ENCODE peak calls at places on chromosomes 4 and X, in ten cellular contexts. E is cardiac muscle cell; Q is GM13977; F is GM20000; N is lower lobe of right lung; A is OCI-LY7; O is PC-3; R is CD4-positive, alpha-beta T cell; I is esophagus muscularis mucosa; Y is transverse colon. W is an unnamed sample.

GRCh38 chr4:76067652-76068286 is 6.7 kb upstream of the ART3 start:
- DNase-seq in E (peak; percentile 83), Q (peak; percentile 71), F (peak; percentile 73), N (peak; percentile 54), A (peak; percentile 72), O (peak; percentile 80), R (peak; percentile 58), I (no peak), Y (peak; percentile 81), W (peak; percentile 47)

GRCh38 chr4:138241281-138242075 is 671 bp downstream of the SLC7A11 start:
- DNase-seq in E (peak; percentile 42), Q (no peak), F (no peak), N (no peak), A (peak; percentile 32), O (peak; percentile 30), R (no peak), I (no peak), Y (no peak), W (no peak)

GRCh38 chr4:118973295-118973694 is 84.6 kb downstream of the SYNPO2 start:
- DNase-seq in E (no peak), Q (no peak), F (no peak), N (no peak), A (no peak), O (peak; percentile 68), R (no peak), I (peak; percentile 4), Y (no peak), W (no peak)

GRCh38 chr4:2961411-2962098 is 1.7 kb downstream of the NOP14 start:
- DNase-seq in E (no peak), Q (no peak), F (no peak), N (no peak), A (peak; percentile 62), O (no peak), R (no peak), I (no peak), Y (no peak), W (no peak)

GRCh38 chrX:264634-265455 is 16.3 kb upstream of the PLCXD1 start:
- DNase-seq in E (peak; percentile 89), Q (no peak), F (no peak), N (peak; percentile 35), A (no peak), O (no peak), R (no peak), I (no peak), Y (no peak), W (no peak)

GRCh38 chr4:139978692-139979091 is 175.3 kb downstream of the MAML3 start:
- DNase-seq in E (no peak), Q (peak; percentile 48), F (peak; percentile 47), N (no peak), A (peak; percentile 69), O (no peak), R (no peak), I (no peak), Y (no peak), W (no peak)

GRCh38 chrX:20333672-20334071 is 67.0 kb upstream of the RPS6KA3 start:
- DNase-seq in E (no peak), Q (no peak), F (no peak), N (no peak), A (no peak), O (no peak), R (no peak), I (no peak), Y (no peak), W (no peak)

GRCh38 chr4:85603437-85604336 is 128.7 kb downstream of the ARHGAP24 start:
- DNase-seq in E (peak; percentile 88), Q (peak; percentile 6), F (peak; percentile 18), N (no peak), A (peak; percentile 12), O (no peak), R (no peak), I (no peak), Y (no peak), W (no peak)

GRCh38 chr4:65498606-65499005 is 171.7 kb downstream of the EPHA5 start:
- DNase-seq in E (no peak), Q (no peak), F (no peak), N (no peak), A (no peak), O (peak; percentile 73), R (no peak), I (no peak), Y (no peak), W (no peak)

GRCh38 chr4:107317596-107317995 is 281.5 kb upstream of the DKK2 start:
- DNase-seq in E (no peak), Q (no peak), F (no peak), N (no peak), A (no peak), O (no peak), R (no peak), I (no peak), Y (no peak), W (no peak)

GRCh38 chr4:62014982-62015739 is 815.0 kb downstream of the ADGRL3 start:
- DNase-seq in E (peak; percentile 3), Q (no peak), F (no peak), N (no peak), A (no peak), O (peak; percentile 53), R (no peak), I (no peak), Y (no peak), W (no peak)

GRCh38 chrX:109384569-109385174 is 97.2 kb downstream of the GUCY2F start:
- DNase-seq in E (peak; percentile 61), Q (no peak), F (peak; percentile 4), N (no peak), A (peak; percentile 1), O (peak; percentile 40), R (no peak), I (no peak), Y (no peak), W (no peak)

GRCh38 chrX:39616098-39616729 is 481.5 kb downstream of the BCOR start:
- DNase-seq in E (peak; percentile 15), Q (peak; percentile 40), F (peak; percentile 31), N (no peak), A (peak; percentile 13), O (no peak), R (no peak), I (no peak), Y (no peak), W (no peak)

GRCh38 chr4:173254646-173255045 is 79.5 kb downstream of the HMGB2 start:
- DNase-seq in E (no peak), Q (no peak), F (no peak), N (no peak), A (no peak), O (no peak), R (no peak), I (no peak), Y (no peak), W (no peak)

GRCh38 chrX:31222946-31223345 is 151.1 kb upstream of the FTHL17 start:
- DNase-seq in E (no peak), Q (no peak), F (no peak), N (no peak), A (no peak), O (no peak), R (no peak), I (no peak), Y (no peak), W (no peak)

GRCh38 chrX:120512627-120513026 is 43.5 kb upstream of the LAMP2 start:
- DNase-seq in E (no peak), Q (no peak), F (no peak), N (no peak), A (no peak), O (no peak), R (no peak), I (no peak), Y (no peak), W (no peak)

GRCh38 chrX:120512222-120512621 is 43.1 kb upstream of the LAMP2 start:
- DNase-seq in E (no peak), Q (no peak), F (no peak), N (no peak), A (no peak), O (no peak), R (no peak), I (no peak), Y (no peak), W (no peak)

GRCh38 chrX:120517936-120518335 is 42.8 kb downstream of the CUL4B start:
- DNase-seq in E (peak; percentile 52), Q (no peak), F (no peak), N (no peak), A (no peak), O (peak; percentile 77), R (no peak), I (no peak), Y (no peak), W (peak; percentile 15)

DNA sequence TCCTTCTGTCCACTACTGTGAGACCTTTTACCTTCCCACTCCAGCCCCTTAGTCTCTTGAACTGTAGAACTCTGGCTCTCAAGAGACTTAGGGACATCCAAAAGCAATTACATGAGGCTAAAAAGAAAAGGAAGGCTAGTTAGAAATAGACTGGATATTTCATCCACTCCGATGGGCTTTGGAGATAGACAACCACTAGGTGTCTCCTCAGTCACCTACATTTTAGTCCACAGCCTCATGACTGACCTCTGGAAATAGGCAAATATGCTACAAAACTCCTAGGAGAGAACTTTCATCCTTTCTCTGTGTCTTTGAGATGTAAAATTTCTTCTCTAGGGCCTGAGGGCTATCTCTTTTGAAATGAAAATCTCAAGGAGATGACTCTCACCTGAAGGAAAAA is 45.1 kb upstream of the LAMP2 start:
- DNase-seq in E (peak; percentile 30), Q (no peak), F (peak; percentile 5), N (no peak), A (peak; percentile 45), O (peak; percentile 64), R (no peak), I (no peak), Y (no peak), W (no peak)
- TF ChIP-seq CTCF in E (peak; percentile 39), Q (peak; percentile 35), F (no peak), N (no peak), A (peak; percentile 77), O (peak; percentile 76), R (no peak), I (no peak), Y (peak; percentile 20), W (peak; percentile 25)

DNA sequence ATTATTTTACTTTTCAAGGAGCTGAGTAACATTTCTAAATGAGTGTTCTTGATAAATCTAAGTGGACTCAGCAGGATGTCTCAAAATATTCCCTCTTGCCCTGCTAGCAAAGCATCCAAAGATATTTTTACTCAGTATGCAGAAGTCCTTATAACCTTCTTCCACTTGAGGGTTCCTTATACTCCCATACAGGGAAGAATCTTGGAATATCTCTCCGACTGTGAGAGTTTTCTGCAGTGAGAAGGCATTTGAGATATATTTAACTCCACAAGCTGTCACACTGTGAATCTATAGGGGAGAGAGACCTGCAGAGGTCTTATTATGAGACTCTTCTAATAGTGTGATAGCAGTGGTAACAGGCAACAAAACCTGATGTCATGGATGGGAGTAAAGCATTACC is 1034.4 kb upstream of the PABPC4L start:
- DNase-seq in E (no peak), Q (no peak), F (no peak), N (no peak), A (no peak), O (no peak), R (no peak), I (no peak), Y (no peak), W (no peak)
- TF ChIP-seq CTCF in E (no peak), Q (no peak), F (no peak), N (no peak), A (no peak), O (no peak), R (no peak), I (no peak), Y (no peak), W (no peak)

GRCh38 chr4:170758988-170759387 is 669.2 kb upstream of the AADAT start:
- DNase-seq in E (no peak), Q (no peak), F (no peak), N (no peak), A (no peak), O (no peak), R (no peak), I (no peak), Y (no peak), W (no peak)
- TF ChIP-seq CTCF in E (no peak), Q (no peak), F (no peak), N (no peak), A (no peak), O (no peak), R (no peak), I (no peak), Y (no peak), W (no peak)

GRCh38 chrX:118499295-118499694 is 3.7 kb downstream of the DOCK11 start:
- DNase-seq in E (no peak), Q (no peak), F (no peak), N (no peak), A (no peak), O (no peak), R (no peak), I (no peak), Y (no peak), W (no peak)
- TF ChIP-seq CTCF in E (no peak), Q (no peak), F (no peak), N (no peak), A (no peak), O (no peak), R (no peak), I (no peak), Y (no peak), W (no peak)

W was measured in AG09319.